ENCODE peak calls at places on chromosomes 13 and 19, in seven cellular contexts. A, T, U, Q, W, P and K are unnamed samples.
A peak's percentile ranks its signal among the peaks of the same experiment; 100 is the strongest.

GRCh38 chr19:10412257-10412977 is 7.9 kb upstream of the PDE4A start:
- DNase-seq in A (no peak), T (no peak), U (no peak), Q (no peak), W (no peak), P (no peak), K (no peak)

GRCh38 chr19:13033819-13034611 is 38.7 kb downstream of the NFIX start:
- DNase-seq in A (no peak), T (peak; percentile 91), U (peak; percentile 77), Q (peak; percentile 83), W (no peak), P (peak; percentile 46), K (peak; percentile 32)

GRCh38 chr19:23461120-23461519 is 65.8 kb upstream of the ZNF91 start:
- DNase-seq in A (no peak), T (no peak), U (no peak), Q (no peak), W (no peak), P (no peak), K (no peak)

GRCh38 chr13:30711375-30711774 is 24.0 kb upstream of the ALOX5AP start:
- DNase-seq in A (no peak), T (no peak), U (no peak), Q (no peak), W (peak; percentile 85), P (no peak), K (no peak)

GRCh38 chr19:49422407-49423277 is 599 bp downstream of the PTH2 start:
- DNase-seq in A (no peak), T (peak; percentile 93), U (no peak), Q (no peak), W (no peak), P (no peak), K (peak; percentile 23)

GRCh38 chr19:32676186-32676894 is 692 bp downstream of the RGS9BP start:
- DNase-seq in A (no peak), T (peak; percentile 80), U (no peak), Q (peak; percentile 46), W (no peak), P (no peak), K (peak; percentile 5)

GRCh38 chr13:48126944-48127814 is 32.3 kb upstream of the MED4 start:
- DNase-seq in A (no peak), T (peak; percentile 78), U (no peak), Q (peak; percentile 74), W (peak; percentile 26), P (peak; percentile 21), K (peak; percentile 21)

GRCh38 chr13:112931028-112931934 is 37.7 kb upstream of the MCF2L start:
- DNase-seq in A (no peak), T (peak; percentile 84), U (peak; percentile 64), Q (no peak), W (peak; percentile 66), P (no peak), K (no peak)

GRCh38 chr13:112943309-112944125 is 25.5 kb upstream of the MCF2L start:
- DNase-seq in A (no peak), T (peak; percentile 87), U (no peak), Q (peak; percentile 72), W (no peak), P (no peak), K (peak; percentile 14)

GRCh38 chr19:461664-462551 is 1.1 kb upstream of the SHC2 start:
- DNase-seq in A (no peak), T (peak; percentile 90), U (peak; percentile 31), Q (no peak), W (no peak), P (no peak), K (no peak)

GRCh38 chr19:18051887-18052286 is 34.8 kb downstream of the IL12RB1 start:
- DNase-seq in A (no peak), T (no peak), U (no peak), Q (peak; percentile 82), W (no peak), P (no peak), K (no peak)

DNA sequence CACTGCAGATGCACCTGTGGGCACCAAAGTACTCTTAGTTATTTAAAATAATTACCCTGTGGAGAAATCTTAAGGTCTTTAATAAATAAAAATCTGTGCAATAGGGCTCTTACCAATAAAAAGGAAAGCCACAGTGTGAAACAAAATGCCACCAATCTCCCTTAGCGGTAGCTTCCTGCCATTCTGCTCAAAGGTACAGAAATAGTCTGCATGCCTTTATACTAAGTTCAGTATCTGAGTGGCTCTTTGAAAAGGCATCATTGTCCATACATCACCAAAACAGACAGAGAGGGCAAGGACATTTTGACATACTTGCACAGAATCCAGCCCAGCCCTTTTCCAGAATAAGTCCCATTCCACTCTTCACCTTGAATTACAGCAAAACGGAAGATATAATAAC is 161.0 kb downstream of the KLF12 start:
- DNase-seq in A (no peak), T (no peak), U (no peak), Q (no peak), W (no peak), P (no peak), K (no peak)
- H3K27ac ChIP-seq in A (no peak overlapping the region), T (no peak overlapping the region), U (no peak overlapping the region), Q (no peak overlapping the region), W (no peak overlapping the region), P (no peak overlapping the region), K (no peak overlapping the region)

DNA sequence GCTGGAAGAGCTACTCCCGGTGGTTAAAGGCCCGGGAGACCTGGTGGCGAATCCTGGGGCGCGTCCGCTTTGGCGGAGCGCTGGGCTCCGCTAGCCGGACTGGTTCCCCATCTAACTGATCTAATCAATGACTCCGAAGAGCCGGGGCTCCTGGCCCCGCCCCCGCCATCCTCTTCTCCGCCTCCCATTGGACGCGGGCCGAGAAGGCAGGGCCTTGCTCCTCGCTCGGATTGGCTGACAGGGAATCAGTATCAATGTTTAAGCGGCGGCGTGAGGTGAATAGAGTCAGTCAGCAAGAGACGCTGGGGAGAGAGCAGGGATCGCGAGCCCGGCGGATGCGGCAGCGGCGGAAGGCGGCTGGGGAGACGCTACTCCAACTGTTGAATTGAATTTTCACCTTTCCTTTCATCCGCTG is 1.7 kb upstream of the PCDH17 start:
- DNase-seq in A (peak; percentile 20), T (peak; percentile 99), U (no peak), Q (peak; percentile 77), W (peak; percentile 77), P (no peak), K (peak; percentile 19)
- H3K27me3 ChIP-seq in A (peaks cover 16% of the 10 kb centered on the region), T (peaks cover 71% of the 10 kb centered on the region), U (peaks cover 95% of the 10 kb centered on the region), Q (no peaks in the 10 kb centered on the region), W (peaks cover 33% of the 10 kb centered on the region), P (no peaks in the 10 kb centered on the region), K (peaks cover 15% of the 10 kb centered on the region)

DNA sequence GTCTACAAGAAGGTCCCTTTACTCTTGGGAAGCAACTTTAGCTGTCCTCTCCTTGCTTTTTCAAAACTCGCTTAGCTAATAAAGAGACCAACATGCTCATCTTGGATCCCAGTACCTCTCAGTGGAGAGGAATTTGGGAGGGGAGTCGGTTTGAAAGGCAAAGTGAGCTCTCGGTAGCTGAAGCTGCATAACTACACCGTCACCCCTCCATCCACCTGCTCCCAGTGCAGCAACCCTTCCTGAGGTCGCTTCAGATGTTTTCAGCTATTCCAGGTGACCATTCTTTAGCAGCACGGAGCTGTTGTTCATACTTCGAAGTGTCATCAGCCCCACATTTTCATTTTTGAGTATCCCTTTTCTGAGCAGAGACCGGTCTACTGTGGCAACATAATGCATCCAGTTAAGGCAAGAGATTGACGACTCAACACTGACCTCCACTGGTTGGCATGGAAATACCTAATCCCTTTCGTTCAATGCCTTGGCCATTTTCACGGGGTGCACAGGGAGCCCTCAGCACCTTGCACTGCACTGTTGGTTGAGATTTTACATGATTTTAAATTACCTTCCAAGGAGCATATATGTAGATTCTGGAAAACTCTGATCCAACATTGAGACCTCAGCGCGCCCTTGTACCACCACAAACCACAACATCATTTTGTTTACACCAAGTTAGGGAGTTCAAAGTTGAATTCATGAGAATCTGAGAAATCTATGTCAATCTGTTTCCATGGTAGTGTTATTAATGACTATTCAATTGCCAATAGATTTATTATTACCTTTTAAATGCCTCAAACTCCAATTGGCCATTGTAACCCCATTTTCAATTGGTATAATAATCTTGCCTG is 42.2 kb downstream of the DLEU7 start:
- DNase-seq in A (no peak), T (peak; percentile 88), U (peak; percentile 26), Q (peak; percentile 55), W (peak; percentile 71), P (peak; percentile 59), K (peak; percentile 37)
- H3K4me3 ChIP-seq in A (no peak overlapping the region), T (no peak overlapping the region), U (no peak overlapping the region), Q (no peak overlapping the region), W (no peak overlapping the region), P (no peak overlapping the region), K (peak overlapping the region; percentile 14)

DNA sequence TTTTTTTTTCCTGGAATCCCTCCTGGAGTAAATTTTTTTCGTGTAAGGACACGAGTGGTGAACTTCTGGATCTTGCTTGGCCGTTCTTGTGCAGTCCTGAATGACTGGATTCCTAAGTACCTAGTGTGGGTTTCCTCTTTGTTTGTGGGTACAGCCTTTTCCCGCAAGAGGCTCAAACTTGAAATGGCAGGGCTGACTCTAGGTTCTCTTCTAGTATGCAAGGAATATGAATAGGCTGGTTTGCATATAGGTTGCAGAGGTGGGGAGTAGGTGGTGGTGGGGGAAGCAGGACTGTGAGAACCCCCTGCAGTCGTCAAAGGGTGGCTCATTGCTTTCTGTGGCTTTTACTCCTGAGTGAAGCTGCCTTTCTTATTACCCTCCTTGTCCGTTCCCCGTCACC is 13.6 kb downstream of the UBAC2 start:
- DNase-seq in A (no peak), T (no peak), U (no peak), Q (no peak), W (no peak), P (no peak), K (no peak)
- H3K27ac ChIP-seq in A (no peak overlapping the region), T (no peak overlapping the region), U (peak overlapping the region; percentile 54), Q (no peak overlapping the region), W (no peak overlapping the region), P (no peak overlapping the region), K (peak overlapping the region; percentile 82)

GRCh38 chr19:51136333-51136732 is 5.8 kb upstream of the SIGLEC7 start:
- DNase-seq in A (no peak), T (peak; percentile 35), U (no peak), Q (peak; percentile 52), W (no peak), P (no peak), K (no peak)

GRCh38 chr19:51137812-51138425 is 4.2 kb upstream of the SIGLEC7 start:
- DNase-seq in A (no peak), T (peak; percentile 58), U (no peak), Q (peak; percentile 21), W (no peak), P (no peak), K (no peak)

GRCh38 chr19:51135004-51135403 is 7.1 kb upstream of the SIGLEC7 start:
- DNase-seq in A (no peak), T (no peak), U (no peak), Q (no peak), W (no peak), P (no peak), K (no peak)

GRCh38 chr19:51138549-51138979 is 3.5 kb upstream of the SIGLEC7 start:
- DNase-seq in A (peak; percentile 39), T (peak; percentile 33), U (no peak), Q (peak; percentile 80), W (no peak), P (no peak), K (no peak)

DNA sequence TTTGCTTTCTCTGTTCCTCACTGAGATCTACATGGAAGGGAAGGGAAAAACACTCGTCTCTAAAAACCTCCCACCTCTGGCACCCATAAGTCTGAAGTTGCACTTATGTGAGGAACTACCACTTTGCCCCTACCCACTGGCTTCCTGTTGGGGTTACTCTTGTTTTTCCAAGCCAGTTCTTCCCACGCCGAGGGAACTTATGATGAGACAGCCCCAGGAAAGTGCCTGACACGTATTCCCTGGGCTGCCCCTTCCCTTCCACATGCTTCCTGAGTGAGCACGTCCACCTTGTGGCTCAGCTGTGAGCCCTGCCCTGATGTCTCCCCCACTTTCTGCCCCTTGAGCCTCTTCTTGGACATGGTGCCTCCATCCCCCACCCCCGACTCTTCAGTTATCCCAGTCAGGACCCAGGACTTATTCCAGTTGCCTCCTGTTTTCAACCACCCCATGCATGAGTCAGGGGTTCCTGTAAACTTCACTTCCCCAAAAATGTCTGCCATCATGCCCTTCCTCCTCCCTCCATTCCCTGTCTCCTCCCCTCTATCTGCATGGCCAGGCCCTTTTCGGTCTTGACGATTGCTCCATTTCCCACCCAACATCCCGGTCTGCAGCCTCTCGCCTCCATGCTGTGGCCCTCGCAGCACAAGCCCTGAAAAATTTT is 5.1 kb upstream of the SIGLEC7 start:
- DNase-seq in A (no peak), T (peak; percentile 52), U (no peak), Q (peak; percentile 70), W (no peak), P (no peak), K (no peak)
- H3K27me3 ChIP-seq in A (no peaks in the 10 kb centered on the region), T (no peaks in the 10 kb centered on the region), U (peaks cover 28% of the 10 kb centered on the region), Q (no peaks in the 10 kb centered on the region), W (no peaks in the 10 kb centered on the region), P (no peaks in the 10 kb centered on the region), K (peaks cover 2% of the 10 kb centered on the region)